ENCODE peak calls at places on chromosomes 12 and 14, in eight cellular contexts. D is SIG-M5, F is GM10248, H is suprapubic skin, K is NCI-H2107, E is MCF 10A, T is stomach, O is nephron progenitor cell. C is an unnamed sample.

GRCh38 chr12:32545413-32545970 is 133.6 kb upstream of the DNM1L start:
- DNase-seq in H (no peak), T (no peak), K (no peak), E (no peak), F (no peak), D (no peak), O (no peak), C (no peak)

GRCh38 chr14:65623759-65624158 is 211.2 kb downstream of the FUT8 start:
- DNase-seq in E (no peak), O (no peak), D (no peak), K (no peak), H (no peak), T (no peak), F (no peak), C (no peak)

GRCh38 chr12:130737731-130738130 is 21.6 kb upstream of the RIMBP2 start:
- DNase-seq in H (no peak), K (no peak), D (no peak), F (no peak), O (no peak), E (no peak), T (no peak), C (no peak)

GRCh38 chr14:68281497-68281896 is 461.9 kb downstream of the RAD51B start:
- DNase-seq in T (no peak), F (no peak), D (no peak), E (no peak), O (no peak), K (no peak), H (no peak), C (no peak)

GRCh38 chr12:39975374-39975918 is 130.4 kb downstream of the SLC2A13 start:
- DNase-seq in E (no peak), F (no peak), O (no peak), H (no peak), T (no peak), D (no peak), K (no peak), C (no peak)

GRCh38 chr12:3127832-3128231 is 50.7 kb downstream of the TSPAN9 start:
- DNase-seq in F (no peak), H (no peak), K (no peak), O (no peak), E (peak), D (no peak), T (no peak), C (no peak)

GRCh38 chr14:80781968-80782367 is 159.6 kb downstream of the CEP128 start:
- DNase-seq in F (no peak), D (no peak), H (no peak), E (peak), K (no peak), T (no peak), O (no peak), C (no peak)

GRCh38 chr14:67420102-67420739 is 8.3 kb upstream of the PLEK2 start:
- DNase-seq in T (no peak), F (no peak), K (no peak), O (no peak), E (no peak), H (no peak), D (no peak), C (peak)

GRCh38 chr12:3149505-3150307 is 72.5 kb downstream of the TSPAN9 start:
- DNase-seq in K (no peak), F (no peak), E (no peak), O (no peak), H (no peak), D (no peak), T (no peak), C (peak)

GRCh38 chr12:47362131-47362686 is 282.4 kb upstream of the AMIGO2 start:
- DNase-seq in K (no peak), E (no peak), H (no peak), F (no peak), T (no peak), D (no peak), O (no peak), C (no peak)

C was measured in aorta.